ENCODE peak calls at places on chromosomes 5 and 9, in six cellular contexts. F is HFF-Myc, T is GM23338, H is fibroblast of villous mesenchyme, U is epithelial cell of esophagus, O is right lobe of liver. M is an unnamed sample.

GRCh38 chr5:123365163-123365562 is 58.0 kb downstream of the CEP120 start:
- DNase-seq in F (no peak), T (no peak), H (peak), U (no peak), O (no peak), M (no peak)

GRCh38 chr5:135308245-135308644 is 90.8 kb downstream of the MACROH2A1 start:
- DNase-seq in F (peak), T (no peak), H (peak), U (no peak), O (no peak), M (no peak)

GRCh38 chr5:170630711-170631141 is 126.9 kb downstream of the KCNIP1 start:
- DNase-seq in F (no peak), T (no peak), H (no peak), U (no peak), O (no peak), M (no peak)

GRCh38 chr9:102911185-102911584 is 83.9 kb upstream of the CYLC2 start:
- DNase-seq in F (no peak), T (no peak), H (no peak), U (no peak), O (no peak), M (no peak)

GRCh38 chr9:2874001-2874750 is 30.3 kb upstream of the PUM3 start:
- DNase-seq in F (no peak), T (no peak), H (peak), U (no peak), O (no peak), M (no peak)

GRCh38 chr5:149576021-149576420 is 5.3 kb upstream of the ARHGEF37 start:
- DNase-seq in F (no peak), T (no peak), H (no peak), U (no peak), O (no peak), M (peak)

GRCh38 chr5:65946198-65946745 is 19.9 kb downstream of the ERBIN start:
- DNase-seq in F (no peak), T (no peak), H (no peak), U (no peak), O (no peak), M (no peak)

GRCh38 chr9:89309608-89310485 is 1.1 kb upstream of the CKS2 start:
- DNase-seq in F (no peak), T (peak), H (peak), U (no peak), O (no peak), M (peak)

GRCh38 chr5:2896371-2897275 is 145.1 kb upstream of the IRX2 start:
- DNase-seq in F (no peak), T (no peak), H (no peak), U (no peak), O (peak), M (no peak)

GRCh38 chr5:179967489-179967888 is 59.8 kb upstream of the TBC1D9B start:
- DNase-seq in F (no peak), T (no peak), H (no peak), U (no peak), O (no peak), M (peak)

GRCh38 chr9:81636280-81636653 is 53.1 kb downstream of the TLE1 start:
- DNase-seq in F (no peak), T (no peak), H (no peak), U (no peak), O (no peak), M (no peak)

GRCh38 chr5:149352169-149352568 is 5.7 kb upstream of the PCYOX1L start:
- DNase-seq in F (no peak), T (no peak), H (no peak), U (no peak), O (no peak), M (no peak)

GRCh38 chr9:135230386-135230765 is 142.9 kb downstream of the OLFM1 start:
- DNase-seq in F (no peak), T (no peak), H (no peak), U (no peak), O (no peak), M (no peak)

GRCh38 chr5:131064669-131065371 is 100.2 kb downstream of the HINT1 start:
- DNase-seq in F (no peak), T (no peak), H (no peak), U (no peak), O (no peak), M (peak)

GRCh38 chr5:140236896-140237598 is 62.1 kb downstream of the CYSTM1 start:
- DNase-seq in F (no peak), T (no peak), H (no peak), U (peak), O (no peak), M (no peak)

GRCh38 chr5:53425598-53426516 is 54.6 kb upstream of the FST start:
- DNase-seq in F (no peak), T (peak), H (no peak), U (no peak), O (peak), M (peak)

GRCh38 chr5:132222649-132223038 is 5.0 kb downstream of the P4HA2 start:
- DNase-seq in F (no peak), T (no peak), H (no peak), U (no peak), O (no peak), M (peak)

GRCh38 chr9:9341203-9341602 is 1271.6 kb downstream of the PTPRD start:
- DNase-seq in F (no peak), T (peak), H (no peak), U (no peak), O (no peak), M (no peak)

GRCh38 chr5:98398465-98398864 is 375.0 kb upstream of the RGMB start:
- DNase-seq in F (no peak), T (no peak), H (no peak), U (no peak), O (no peak), M (no peak)

GRCh38 chr5:56412601-56413379 is 179.7 kb upstream of the ANKRD55 start:
- DNase-seq in F (no peak), T (no peak), H (peak), U (no peak), O (peak), M (peak)

GRCh38 chr5:39440964-39441363 is 16.2 kb upstream of the DAB2 start:
- DNase-seq in F (no peak), T (no peak), H (peak), U (no peak), O (no peak), M (no peak)

GRCh38 chr5:61289669-61290363 is 42.2 kb upstream of the ZSWIM6 start:
- DNase-seq in F (no peak), T (no peak), H (no peak), U (no peak), O (no peak), M (no peak)

GRCh38 chr5:136620016-136620419 is 254.7 kb upstream of the TRPC7 start:
- DNase-seq in F (peak), T (no peak), H (peak), U (peak), O (no peak), M (no peak)

GRCh38 chr9:127336086-127336485 is 60.9 kb upstream of the SLC2A8 start:
- DNase-seq in F (no peak), T (no peak), H (peak), U (no peak), O (no peak), M (no peak)

GRCh38 chr9:74609671-74610416 is 112.7 kb downstream of the RORB start:
- DNase-seq in F (no peak), T (peak), H (no peak), U (peak), O (no peak), M (no peak)

GRCh38 chr9:115442054-115442453 is 324.1 kb upstream of the TNC start:
- DNase-seq in F (no peak), T (no peak), H (peak), U (peak), O (no peak), M (no peak)

GRCh38 chr9:70600479-70600878 is 186.0 kb upstream of the KLF9 start:
- DNase-seq in F (no peak), T (no peak), H (peak), U (peak), O (no peak), M (no peak)
- H3K4me3 ChIP-seq in F (no peak), T (no peak), H (peak), U (no peak), O (no peak), M (no peak)

DNA sequence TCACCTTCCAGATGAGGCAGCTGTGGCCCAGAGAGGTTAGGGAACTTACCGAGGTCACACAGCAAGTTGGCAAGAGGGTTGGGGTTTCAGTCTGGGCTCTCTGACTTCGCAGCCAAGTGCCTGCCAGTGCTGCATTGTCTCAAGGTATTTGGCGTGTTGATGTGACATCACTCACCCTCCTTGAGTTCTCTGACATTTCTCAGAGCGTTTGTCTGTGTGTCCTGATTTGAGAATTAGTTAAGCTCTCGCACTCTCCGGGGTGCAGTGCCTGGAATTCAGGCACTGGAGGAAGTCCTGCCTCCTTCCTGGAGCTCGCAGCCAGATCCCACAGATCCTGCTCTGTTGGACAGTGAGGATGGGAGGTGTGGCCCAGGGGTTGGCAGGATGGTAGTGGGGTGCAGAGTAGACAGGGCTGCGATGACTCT is 25.7 kb downstream of the WWC1 start:
- DNase-seq in F (no peak), T (no peak), H (no peak), U (no peak), O (no peak), M (no peak)
- TF ChIP-seq CTCF in F (no peak), T (no peak), H (no peak), U (no peak), O (no peak), M (no peak)

GRCh38 chr5:32714836-32715235 is 3.7 kb downstream of the NPR3 start:
- DNase-seq in F (no peak), T (no peak), H (no peak), U (no peak), O (no peak), M (no peak)

GRCh38 chr5:32711693-32712462 is 757 bp downstream of the NPR3 start:
- DNase-seq in F (no peak), T (peak), H (peak), U (peak), O (no peak), M (no peak)

GRCh38 chr5:32713396-32714381 is 2.6 kb downstream of the NPR3 start:
- DNase-seq in F (no peak), T (peak), H (no peak), U (peak), O (no peak), M (no peak)

GRCh38 chr5:32710859-32711692 is at the start of gene NPR3:
- DNase-seq in F (no peak), T (peak), H (peak), U (peak), O (no peak), M (no peak)

DNA sequence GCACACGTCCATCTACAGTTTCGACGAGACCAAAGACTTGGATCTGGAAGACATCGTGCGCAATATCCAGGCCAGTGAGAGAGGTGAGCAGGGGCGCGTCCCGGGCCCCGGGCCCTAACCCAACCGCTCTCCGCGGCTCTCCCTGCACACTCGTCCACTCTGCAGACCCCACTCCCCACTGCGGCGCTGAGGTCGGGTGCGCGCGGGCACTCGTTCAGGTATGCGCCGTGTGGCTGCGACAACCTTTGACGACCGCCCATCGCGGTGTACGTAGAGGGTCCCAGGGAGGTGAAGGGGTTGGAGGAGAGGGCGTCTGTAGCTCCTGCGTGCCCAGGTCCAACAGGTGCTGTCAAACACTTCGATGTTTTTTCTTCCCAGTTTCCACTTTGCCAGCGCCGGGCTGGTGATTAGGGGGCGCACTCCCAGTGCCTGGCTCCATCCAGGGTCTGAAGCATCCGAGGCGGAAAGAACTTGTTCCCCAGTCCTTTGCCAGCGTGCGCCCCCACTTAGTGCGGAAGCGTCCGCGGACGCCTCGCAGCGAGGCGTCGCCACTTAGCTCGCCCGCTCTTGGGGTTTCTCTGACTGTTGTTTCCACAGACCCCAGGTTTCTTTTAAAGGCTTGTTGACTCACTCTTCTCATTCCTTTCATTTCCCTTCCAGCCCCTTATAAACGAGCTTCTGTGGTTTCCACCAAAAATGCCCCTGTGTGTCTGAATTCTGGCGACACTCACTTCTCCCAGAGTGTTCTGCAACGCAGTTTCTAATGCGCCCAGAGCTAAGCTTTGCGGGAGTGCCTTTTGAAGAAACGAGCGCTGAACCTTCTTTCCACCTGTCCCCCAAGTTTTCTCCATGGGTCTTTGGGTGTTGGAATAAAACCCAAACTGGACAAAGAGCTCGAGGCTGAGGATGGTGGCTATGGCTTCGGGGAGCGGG is 1.6 kb downstream of the NPR3 start:
- DNase-seq in F (no peak), T (peak), H (no peak), U (peak), O (no peak), M (no peak)
- H3K4me3 ChIP-seq in F (peak), T (peak), H (peak), U (peak), O (peak), M (no peak)

GRCh38 chr5:41435276-41435675 is 75.1 kb downstream of the PLCXD3 start:
- DNase-seq in F (no peak), T (no peak), H (no peak), U (no peak), O (no peak), M (no peak)

GRCh38 chr5:41432481-41433253 is 77.7 kb downstream of the PLCXD3 start:
- DNase-seq in F (no peak), T (no peak), H (no peak), U (no peak), O (peak), M (no peak)

DNA sequence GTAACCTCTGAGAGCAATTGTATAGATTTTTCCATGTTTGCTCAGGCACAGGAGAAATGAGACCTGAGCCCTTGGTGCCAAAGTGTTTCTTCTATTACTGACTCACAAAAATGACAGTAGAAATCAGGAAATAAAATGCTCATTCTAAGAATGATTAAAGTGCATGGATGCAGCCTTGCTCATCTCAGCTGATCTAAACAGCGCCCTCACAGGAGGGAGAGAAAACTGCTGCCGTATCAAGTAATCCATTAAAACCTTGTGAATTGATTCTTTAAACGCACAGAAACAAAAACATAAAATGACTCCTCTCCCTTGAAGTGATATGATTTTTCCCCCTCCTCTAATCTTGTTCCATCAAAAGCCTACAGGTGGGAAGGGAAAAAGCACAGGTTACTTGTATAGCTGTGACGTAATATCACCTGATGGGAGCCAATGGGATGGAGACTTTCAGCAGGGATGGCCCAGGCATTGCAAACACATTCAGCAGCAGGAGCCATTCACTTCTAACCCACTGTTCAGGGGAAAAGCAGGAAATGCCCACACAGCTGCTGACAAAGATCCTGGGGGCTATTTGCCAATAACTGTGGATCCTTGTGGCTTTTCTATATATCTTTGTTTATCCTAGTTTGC is 76.7 kb downstream of the PLCXD3 start:
- DNase-seq in F (no peak), T (peak), H (peak), U (peak), O (no peak), M (no peak)
- TF ChIP-seq CTCF in F (peak), T (peak), H (peak), U (peak), O (peak), M (peak)

DNA sequence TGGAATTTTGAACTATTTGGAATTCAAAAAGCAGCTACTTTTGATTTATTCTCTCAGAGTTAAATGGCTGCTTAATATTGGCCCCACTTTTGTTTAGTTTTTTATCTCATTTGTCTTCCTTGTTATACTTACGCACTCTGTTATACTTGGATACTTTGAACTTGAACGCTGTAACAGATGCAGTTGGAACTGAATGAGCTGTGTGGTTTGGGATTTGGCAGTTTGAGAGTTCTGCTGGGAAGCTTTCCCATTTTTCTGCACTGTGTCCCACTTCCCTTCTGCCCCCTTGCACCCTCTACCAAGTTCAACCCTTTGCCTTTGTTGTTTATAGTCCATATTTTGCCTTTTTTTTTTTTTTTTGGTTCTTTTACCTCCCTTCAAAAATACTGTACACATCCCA is 3.8 kb downstream of the RHOBTB3 start:
- DNase-seq in F (no peak), T (no peak), H (no peak), U (no peak), O (peak), M (no peak)
- H3K4me3 ChIP-seq in F (peak), T (no peak), H (peak), U (no peak), O (no peak), M (no peak)

GRCh38 chr9:83707768-83708514 is at the start of gene UBQLN1:
- DNase-seq in F (peak), T (peak), H (peak), U (peak), O (peak), M (peak)

GRCh38 chr9:83707518-83707767 is 315 bp downstream of the UBQLN1 start:
- DNase-seq in F (no peak), T (no peak), H (peak), U (peak), O (no peak), M (no peak)

GRCh38 chr9:83714316-83714715 is 6.6 kb upstream of the UBQLN1 start:
- DNase-seq in F (no peak), T (no peak), H (no peak), U (no peak), O (no peak), M (peak)

GRCh38 chr9:83706703-83707517 is 848 bp downstream of the UBQLN1 start:
- DNase-seq in F (no peak), T (peak), H (peak), U (peak), O (peak), M (peak)

GRCh38 chr9:83708515-83709158 is 879 bp upstream of the UBQLN1 start:
- DNase-seq in F (peak), T (peak), H (peak), U (peak), O (peak), M (peak)
- TF ChIP-seq CTCF in F (no peak), T (peak), H (no peak), U (no peak), O (peak), M (peak)

GRCh38 chr9:105500108-105500766 is 52.4 kb downstream of the FSD1L start:
- DNase-seq in F (no peak), T (no peak), H (no peak), U (peak), O (no peak), M (peak)

GRCh38 chr9:105501414-105501813 is 53.6 kb downstream of the FSD1L start:
- DNase-seq in F (no peak), T (no peak), H (no peak), U (no peak), O (no peak), M (no peak)

GRCh38 chr9:105502276-105502675 is 54.4 kb downstream of the FSD1L start:
- DNase-seq in F (no peak), T (no peak), H (no peak), U (no peak), O (no peak), M (no peak)

GRCh38 chr9:105507096-105507495 is 50.8 kb upstream of the FKTN start:
- DNase-seq in F (no peak), T (no peak), H (no peak), U (no peak), O (no peak), M (no peak)

GRCh38 chr9:105503873-105504272 is 54.1 kb upstream of the FKTN start:
- DNase-seq in F (no peak), T (peak), H (peak), U (peak), O (no peak), M (peak)
- H3K4me3 ChIP-seq in F (no peak), T (no peak), H (no peak), U (no peak), O (no peak), M (no peak)

GRCh38 chr5:156870498-156870839 is 20.4 kb downstream of the PPP1R2B start:
- DNase-seq in F (no peak), T (peak), H (no peak), U (no peak), O (no peak), M (no peak)
- TF ChIP-seq CTCF in F (no peak), T (no peak), H (no peak), U (no peak), O (no peak), M (no peak)

DNA sequence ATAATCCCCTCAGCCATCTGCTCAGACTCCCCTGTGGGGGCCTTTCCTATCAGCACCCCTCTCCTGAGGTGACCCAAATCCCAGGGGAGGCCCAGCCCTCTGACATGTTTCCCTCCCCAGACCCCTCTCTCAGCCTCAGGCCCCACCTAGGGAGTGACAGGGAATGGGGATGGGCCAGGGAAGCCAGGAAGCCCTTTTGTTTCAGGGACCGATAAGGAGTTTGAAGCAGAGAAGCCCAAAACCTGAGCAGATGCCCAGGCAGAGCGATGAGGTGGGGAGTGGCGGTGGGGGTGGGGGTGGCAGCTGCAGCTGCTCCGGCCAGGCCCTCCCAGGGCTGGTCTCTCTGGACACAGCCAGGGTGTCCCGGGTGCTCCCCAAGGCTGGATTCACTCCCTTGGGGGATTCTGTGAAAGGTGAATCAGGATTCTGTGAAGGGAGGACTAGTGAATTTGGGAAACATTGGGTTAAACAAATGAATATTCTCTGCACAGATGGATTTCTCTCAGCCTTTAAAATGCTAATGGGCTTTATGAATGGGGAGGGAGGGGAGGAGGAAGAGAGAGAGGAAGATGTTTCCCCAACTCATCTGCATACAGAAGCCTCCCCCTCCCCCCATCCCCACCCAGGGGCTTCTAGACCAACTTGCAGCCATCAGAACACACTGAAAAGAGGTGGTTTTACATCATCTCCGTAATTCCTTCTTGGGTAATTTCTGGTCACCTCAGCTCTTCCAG is 17.4 kb downstream of the AKNA start:
- DNase-seq in F (no peak), T (peak), H (no peak), U (no peak), O (no peak), M (no peak)
- H3K4me3 ChIP-seq in F (no peak), T (peak), H (no peak), U (no peak), O (no peak), M (no peak)